ENCODE peak calls at places on chromosome 5, in four cellular contexts. Y, D, T and M are unnamed samples.

GRCh38 chr5:36640949-36641348 is 34.5 kb downstream of the SLC1A3 start:
- DNase-seq in Y (no peak), D (no peak), T (no peak), M (no peak)

GRCh38 chr5:139445325-139446170 is 6.2 kb upstream of the DNAJC18 start:
- DNase-seq in Y (no peak), D (no peak), T (no peak), M (no peak)

GRCh38 chr5:58773744-58774441 is 191.0 kb downstream of the RAB3C start:
- DNase-seq in Y (no peak), D (no peak), T (no peak), M (no peak)

GRCh38 chr5:179733764-179734126 is 1.1 kb downstream of the MAML1 start:
- DNase-seq in Y (no peak), D (no peak), T (no peak), M (no peak)

GRCh38 chr5:141431286-141431685 is 979 bp downstream of the PCDHGA12 start:
- DNase-seq in Y (no peak), D (no peak), T (no peak), M (no peak)

GRCh38 chr5:82694886-82695285 is 382.3 kb downstream of the TMEM167A start:
- DNase-seq in Y (no peak), D (no peak), T (no peak), M (no peak)

GRCh38 chr5:175494271-175495183 is 16.2 kb downstream of the SFXN1 start:
- DNase-seq in Y (no peak), D (no peak), T (no peak), M (no peak)

GRCh38 chr5:2297991-2298390 is 415.3 kb upstream of the IRX4 start:
- DNase-seq in Y (no peak), D (no peak), T (no peak), M (no peak)

GRCh38 chr5:169521366-169521983 is 62.1 kb upstream of the SPDL1 start:
- DNase-seq in Y (no peak), D (no peak), T (no peak), M (no peak)

GRCh38 chr5:151966046-151966445 is 41.4 kb upstream of the GLRA1 start:
- DNase-seq in Y (no peak), D (no peak), T (no peak), M (no peak)

GRCh38 chr5:140344683-140345423 is 1.6 kb downstream of the HBEGF start:
- DNase-seq in Y (no peak), D (no peak), T (peak; percentile 71), M (no peak)

GRCh38 chr5:117177302-117177701 is 602.7 kb upstream of the SEMA6A start:
- DNase-seq in Y (peak; percentile 22), D (no peak), T (no peak), M (peak; percentile 7)

GRCh38 chr5:160493806-160494317 is 72.2 kb downstream of the PTTG1 start:
- DNase-seq in Y (no peak), D (no peak), T (no peak), M (no peak)

GRCh38 chr5:93620487-93621339 is 37.7 kb downstream of the NR2F1 start:
- DNase-seq in Y (peak; percentile 50), D (peak; percentile 72), T (no peak), M (peak; percentile 34)

GRCh38 chr5:137095597-137095996 is 403.5 kb downstream of the SPOCK1 start:
- DNase-seq in Y (no peak), D (no peak), T (no peak), M (no peak)

GRCh38 chr5:154577449-154577848 is 99.4 kb upstream of the HAND1 start:
- DNase-seq in Y (no peak), D (no peak), T (no peak), M (peak; percentile 18)

GRCh38 chr5:14090290-14090689 is 52.9 kb upstream of the TRIO start:
- DNase-seq in Y (no peak), D (no peak), T (no peak), M (no peak)

GRCh38 chr5:39542511-39542910 is 117.7 kb upstream of the DAB2 start:
- DNase-seq in Y (no peak), D (no peak), T (no peak), M (no peak)

GRCh38 chr5:78915170-78915569 is 69.9 kb downstream of the ARSB start:
- DNase-seq in Y (no peak), D (no peak), T (no peak), M (no peak)

GRCh38 chr5:135051872-135052271 is 17.8 kb upstream of the PITX1 start:
- DNase-seq in Y (no peak), D (no peak), T (peak; percentile 74), M (no peak)

GRCh38 chr5:172724658-172725183 is 46.3 kb downstream of the DUSP1 start:
- DNase-seq in Y (peak; percentile 64), D (no peak), T (no peak), M (no peak)

GRCh38 chr5:139392678-139393496 is 2.0 kb downstream of the PROB1 start:
- DNase-seq in Y (no peak), D (peak; percentile 94), T (no peak), M (peak; percentile 66)

GRCh38 chr5:99929806-99930135 is 605.4 kb upstream of the FAM174A start:
- DNase-seq in Y (no peak), D (no peak), T (no peak), M (no peak)

GRCh38 chr5:5014836-5015235 is 125.3 kb upstream of the ADAMTS16 start:
- DNase-seq in Y (no peak), D (no peak), T (no peak), M (no peak)

GRCh38 chr5:41122459-41122858 is 51.3 kb upstream of the MROH2B start:
- DNase-seq in Y (no peak), D (peak; percentile 50), T (peak; percentile 12), M (no peak)

GRCh38 chr5:180875860-180876426 is 14.9 kb upstream of the ZFP62 start:
- DNase-seq in Y (no peak), D (no peak), T (no peak), M (no peak)

GRCh38 chr5:180872419-180872818 is 11.3 kb upstream of the ZFP62 start:
- DNase-seq in Y (no peak), D (no peak), T (no peak), M (no peak)

GRCh38 chr5:180873628-180874520 is 12.8 kb upstream of the ZFP62 start:
- DNase-seq in Y (no peak), D (no peak), T (peak; percentile 71), M (no peak)

GRCh38 chr5:180870669-180871068 is 9.6 kb upstream of the ZFP62 start:
- DNase-seq in Y (no peak), D (no peak), T (no peak), M (no peak)

GRCh38 chr5:180874804-180875582 is 13.9 kb upstream of the ZFP62 start:
- DNase-seq in Y (no peak), D (no peak), T (no peak), M (no peak)
- TF ChIP-seq POLR2AphosphoS5 in Y (no peak), D (no peak), T (no peak), M (no peak)

DNA sequence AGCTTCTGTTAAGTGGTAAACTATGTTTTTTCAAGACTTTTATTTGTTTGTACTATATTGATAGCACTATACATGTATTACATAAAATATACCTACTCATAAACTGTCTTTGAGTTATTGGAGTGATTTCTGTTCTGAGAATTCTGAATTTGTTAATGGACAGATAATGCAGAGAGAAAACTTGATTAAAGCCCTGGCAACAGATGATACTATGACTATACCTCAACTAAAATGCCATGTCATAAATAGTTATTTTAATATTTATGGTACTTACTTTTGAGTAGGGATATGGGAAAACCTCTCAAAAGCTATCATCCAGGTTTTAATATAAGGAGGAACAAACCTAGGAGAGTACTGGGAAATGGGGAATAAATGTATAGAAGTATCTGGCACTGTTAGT is 947.2 kb upstream of the ARRDC3 start:
- DNase-seq in Y (no peak), D (no peak), T (no peak), M (no peak)
- TF ChIP-seq CTCF in Y (no peak), D (no peak), T (no peak), M (no peak)

DNA sequence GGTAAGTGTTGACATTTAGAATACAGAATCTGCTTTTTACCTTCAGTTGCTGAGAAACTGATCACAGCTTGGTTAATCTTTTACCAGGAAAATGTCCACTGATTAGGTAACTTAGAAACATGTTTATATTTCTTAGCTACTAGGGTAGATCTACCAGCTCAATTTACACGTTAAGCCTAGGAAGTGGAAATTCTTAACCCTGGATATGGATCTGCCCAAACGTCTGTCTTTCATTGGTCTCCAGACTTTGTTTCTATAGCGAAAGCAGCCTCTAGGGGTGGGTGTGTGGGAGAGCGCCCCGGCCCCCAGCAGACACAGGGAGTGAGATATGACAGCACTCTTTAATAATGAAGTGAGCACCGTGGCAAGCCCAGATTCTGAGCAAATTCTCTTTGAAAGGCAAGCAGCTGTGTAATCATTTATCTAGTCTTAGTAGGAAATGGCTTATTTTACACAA is 141.6 kb upstream of the ZNF608 start:
- DNase-seq in Y (peak; percentile 53), D (no peak), T (no peak), M (no peak)
- TF ChIP-seq FOSL1 in Y (no peak), D (no peak), T (no peak), M (no peak)

GRCh38 chr5:34765662-34766061 is 73.3 kb upstream of the TTC23L start:
- DNase-seq in Y (no peak), D (no peak), T (no peak), M (no peak)

GRCh38 chr5:34767127-34767526 is 71.8 kb upstream of the TTC23L start:
- DNase-seq in Y (no peak), D (no peak), T (no peak), M (no peak)

GRCh38 chr5:34758514-34758913 is 80.5 kb upstream of the TTC23L start:
- DNase-seq in Y (no peak), D (no peak), T (no peak), M (no peak)

GRCh38 chr5:34756781-34757624 is 82.0 kb upstream of the TTC23L start:
- DNase-seq in Y (peak; percentile 83), D (no peak), T (no peak), M (no peak)

DNA sequence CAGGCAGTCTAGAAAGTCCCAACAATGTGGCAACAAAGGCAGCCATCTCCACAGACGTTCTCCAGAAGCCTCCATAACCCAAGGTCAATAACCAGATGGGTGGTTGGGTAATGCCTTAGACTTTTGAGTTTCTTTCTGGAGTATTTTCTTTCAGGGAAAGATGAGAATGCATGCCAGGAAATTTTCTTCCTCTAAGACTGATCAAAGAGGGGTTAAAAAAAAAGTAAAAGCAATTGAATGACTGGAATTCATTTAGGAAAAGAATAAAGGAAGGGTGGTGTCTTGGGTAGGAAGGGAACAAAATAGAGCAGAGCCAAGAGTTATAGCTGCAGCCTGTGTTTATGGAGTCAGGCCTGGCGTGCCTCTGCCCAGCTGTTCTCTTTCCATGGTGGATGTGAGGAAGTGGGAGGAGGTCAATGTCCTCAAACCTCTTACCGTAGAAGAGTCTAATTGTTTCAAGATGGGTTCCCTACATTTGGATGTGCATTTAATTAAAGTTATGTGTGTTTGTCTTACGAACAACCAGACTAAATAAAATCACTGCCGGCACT is 76.6 kb upstream of the TTC23L start:
- DNase-seq in Y (no peak), D (no peak), T (no peak), M (no peak)
- TF ChIP-seq POLR2AphosphoS5 in Y (no peak), D (peak; percentile 10), T (no peak), M (no peak)

GRCh38 chr5:15948225-15948624 is 231.4 kb downstream of the MARCHF11 start:
- DNase-seq in Y (no peak), D (no peak), T (no peak), M (no peak)
- TF ChIP-seq CTCF in Y (no peak), D (no peak), T (no peak), M (no peak)

GRCh38 chr5:177508837-177509236 is 789 bp downstream of the DOK3 start:
- DNase-seq in Y (no peak), D (no peak), T (no peak), M (no peak)
- TF ChIP-seq FOSL1 in Y (no peak), D (no peak), T (no peak), M (no peak)